ENCODE peak calls at places on chromosome 14, in six cellular contexts. R is amniotic stem cell; I is naive thymus-derived CD8-positive, alpha-beta T cell; G is skeletal muscle cell; M is NCI-H526; Q is GM10248. B is an unnamed sample.

GRCh38 chr14:81562818-81563217 is 29.2 kb upstream of the SEL1L start:
- DNase-seq in R (no peak), I (no peak), G (no peak), M (no peak), Q (no peak), B (peak; percentile 4)

GRCh38 chr14:50347521-50347920 is 35.4 kb downstream of the DMAC2L start:
- DNase-seq in R (no peak), I (no peak), G (peak; percentile 42), M (no peak), Q (no peak), B (peak; percentile 55)

GRCh38 chr14:36556811-36557433 is 25.5 kb downstream of the NKX2-8 start:
- DNase-seq in R (no peak), I (no peak), G (no peak), M (no peak), Q (peak; percentile 42), B (peak; percentile 5)

GRCh38 chr14:36942522-36943245 is 229.7 kb downstream of the SLC25A21 start:
- DNase-seq in R (no peak), I (no peak), G (no peak), M (no peak), Q (no peak), B (peak; percentile 8)

GRCh38 chr14:28780843-28781503 is 14.4 kb downstream of the FOXG1 start:
- DNase-seq in R (no peak), I (no peak), G (no peak), M (no peak), Q (no peak), B (no peak)

GRCh38 chr14:35215110-35215872 is 76.9 kb upstream of the PSMA6 start:
- DNase-seq in R (peak; percentile 47), I (no peak), G (no peak), M (no peak), Q (peak; percentile 35), B (peak; percentile 39)

GRCh38 chr14:64997108-64997794 is 10.6 kb downstream of the FNTB start:
- DNase-seq in R (no peak), I (no peak), G (no peak), M (no peak), Q (no peak), B (peak; percentile 23)

GRCh38 chr14:29255692-29256091 is 489.1 kb downstream of the FOXG1 start:
- DNase-seq in R (no peak), I (no peak), G (no peak), M (no peak), Q (no peak), B (no peak)

GRCh38 chr14:90451953-90452352 is 55.1 kb downstream of the CALM1 start:
- DNase-seq in R (no peak), I (no peak), G (no peak), M (no peak), Q (no peak), B (no peak)

GRCh38 chr14:72503696-72504368 is 390.1 kb downstream of the DPF3 start:
- DNase-seq in R (no peak), I (no peak), G (no peak), M (no peak), Q (no peak), B (no peak)

GRCh38 chr14:70378687-70379086 is 19.2 kb upstream of the COX16 start:
- DNase-seq in R (no peak), I (no peak), G (no peak), M (no peak), Q (no peak), B (no peak)

GRCh38 chr14:35155962-35156361 is 33.6 kb downstream of the PRORP start:
- DNase-seq in R (no peak), I (no peak), G (peak; percentile 16), M (no peak), Q (peak; percentile 34), B (peak; percentile 60)

GRCh38 chr14:35205737-35206136 is 83.4 kb downstream of the PRORP start:
- DNase-seq in R (no peak), I (no peak), G (no peak), M (no peak), Q (no peak), B (no peak)

GRCh38 chr14:51939211-51939705 is 50.1 kb upstream of the RTRAF start:
- DNase-seq in R (no peak), I (no peak), G (no peak), M (no peak), Q (no peak), B (no peak)

GRCh38 chr14:69044965-69045555 is 66.0 kb upstream of the ACTN1 start:
- DNase-seq in R (no peak), I (no peak), G (peak; percentile 66), M (no peak), Q (no peak), B (peak; percentile 32)

B was measured in RPMI7951.